ENCODE peak calls at places on chromosomes 7 and 10, in five cellular contexts. O is WTC11, N is K562, P is HepG2, Z is GM12878. A is an unnamed sample.

GRCh38 chr7:82416402-82416801 is 27.2 kb downstream of the CACNA2D1 start:
- DNase-seq in O (no peak), N (no peak), P (no peak), Z (no peak), A (no peak)

GRCh38 chr10:132512693-132513345 is 24.8 kb upstream of the INPP5A start:
- DNase-seq in O (no peak), N (no peak), P (no peak), Z (no peak), A (no peak)

GRCh38 chr10:114584419-114584818 is 73.7 kb downstream of the ABLIM1 start:
- DNase-seq in O (no peak), N (no peak), P (no peak), Z (no peak), A (no peak)

GRCh38 chr10:69335063-69335587 is 56.8 kb downstream of the HK1 start:
- DNase-seq in O (no peak), N (peak; percentile 51), P (no peak), Z (no peak), A (no peak)

GRCh38 chr7:104296266-104296665 is 32.1 kb upstream of the LHFPL3 start:
- DNase-seq in O (no peak), N (no peak), P (no peak), Z (no peak), A (no peak)

GRCh38 chr10:34303022-34303421 is 512.1 kb downstream of the PARD3 start:
- DNase-seq in O (no peak), N (no peak), P (no peak), Z (no peak), A (no peak)

GRCh38 chr7:141696386-141696785 is 5.6 kb downstream of the DENND11 start:
- DNase-seq in O (no peak), N (no peak), P (no peak), Z (no peak), A (no peak)

GRCh38 chr10:43691503-43691902 is 42.8 kb upstream of the ZNF32 start:
- DNase-seq in O (no peak), N (no peak), P (no peak), Z (no peak), A (no peak)

GRCh38 chr10:122056431-122057094 is 67.6 kb downstream of the TACC2 start:
- DNase-seq in O (no peak), N (no peak), P (peak; percentile 85), Z (no peak), A (no peak)

GRCh38 chr7:157652954-157653826 is 316.4 kb downstream of the DNAJB6 start:
- DNase-seq in O (no peak), N (no peak), P (no peak), Z (no peak), A (no peak)

GRCh38 chr10:28241766-28242399 is 61.0 kb downstream of the MPP7 start:
- DNase-seq in O (peak; percentile 28), N (peak; percentile 44), P (peak; percentile 53), Z (peak; percentile 2), A (no peak)
- TF ChIP-seq ATF2 in O (no peak), N (no peak), P (no peak), Z (no peak), A (no peak)

DNA sequence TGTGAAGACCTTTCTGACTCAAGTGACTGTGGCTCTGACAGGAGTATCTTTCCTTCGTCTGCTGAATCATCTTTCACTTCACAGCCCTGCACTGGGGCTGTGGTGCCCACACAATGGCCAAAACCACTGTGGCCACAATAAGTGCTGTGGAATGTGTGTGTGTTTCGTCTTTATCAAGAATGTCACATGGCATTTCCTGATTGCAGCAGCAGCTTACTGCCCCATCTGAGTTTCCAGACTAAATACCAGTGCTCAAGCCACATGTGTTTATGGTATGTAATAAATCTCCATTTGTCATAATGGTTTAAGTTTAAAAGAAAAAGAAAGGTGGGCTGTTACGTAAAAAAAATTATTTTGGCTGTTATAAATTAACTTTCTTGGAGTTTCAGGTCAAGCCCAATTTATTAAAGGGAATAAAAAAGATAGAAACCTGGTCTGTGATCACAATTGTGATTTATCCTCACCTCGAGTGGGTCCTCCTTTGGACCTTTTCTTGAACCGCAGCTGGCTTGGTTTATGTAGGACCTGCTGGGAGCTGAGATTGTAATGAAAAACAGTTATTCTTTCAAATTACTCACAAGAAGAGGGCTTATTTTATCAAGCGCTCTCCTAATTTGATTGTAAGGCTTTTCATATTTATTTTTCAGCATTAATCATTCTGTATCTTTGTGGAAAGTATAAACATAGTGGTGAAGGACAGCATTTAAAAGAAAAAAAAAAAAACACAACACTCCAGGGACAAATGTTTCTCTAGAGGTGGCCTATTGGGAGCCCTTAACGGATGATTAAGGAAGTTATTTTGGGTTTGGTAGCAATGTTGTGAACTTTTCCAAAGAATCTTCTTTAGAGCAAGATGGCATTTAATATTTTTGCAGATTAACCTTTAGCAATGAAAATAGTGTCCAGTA is 116.2 kb downstream of the LRMDA start:
- DNase-seq in O (no peak), N (no peak), P (no peak), Z (peak; percentile 33), A (no peak)
- TF ChIP-seq ATF2 in O (no peak), N (no peak), P (no peak), Z (no peak), A (no peak)

DNA sequence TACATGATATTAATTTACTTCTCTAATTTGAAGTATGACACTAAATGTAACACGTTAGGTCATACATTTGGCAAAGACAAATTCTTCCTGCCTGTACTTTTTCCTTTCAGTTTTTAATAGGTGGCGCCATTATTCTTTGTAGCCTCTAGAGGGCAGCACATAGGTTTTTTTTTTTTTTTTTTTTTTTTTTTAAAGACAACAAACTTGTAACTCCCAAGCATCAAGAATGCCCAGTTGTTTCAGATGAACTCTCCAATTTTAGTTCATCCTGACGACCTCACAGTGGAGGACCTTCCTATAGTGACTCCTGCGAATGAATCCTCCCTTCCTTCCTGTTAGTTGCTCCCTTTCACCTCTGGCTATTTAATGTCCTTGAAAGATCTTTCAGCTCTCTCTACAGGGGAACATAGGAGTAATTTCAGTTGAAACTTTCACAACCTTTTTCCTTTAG is 139.3 kb upstream of the HDAC9 start:
- DNase-seq in O (no peak), N (peak; percentile 27), P (peak; percentile 8), Z (no peak), A (no peak)
- TF ChIP-seq ATF2 in O (no peak), N (no peak), P (no peak), Z (no peak), A (no peak)

DNA sequence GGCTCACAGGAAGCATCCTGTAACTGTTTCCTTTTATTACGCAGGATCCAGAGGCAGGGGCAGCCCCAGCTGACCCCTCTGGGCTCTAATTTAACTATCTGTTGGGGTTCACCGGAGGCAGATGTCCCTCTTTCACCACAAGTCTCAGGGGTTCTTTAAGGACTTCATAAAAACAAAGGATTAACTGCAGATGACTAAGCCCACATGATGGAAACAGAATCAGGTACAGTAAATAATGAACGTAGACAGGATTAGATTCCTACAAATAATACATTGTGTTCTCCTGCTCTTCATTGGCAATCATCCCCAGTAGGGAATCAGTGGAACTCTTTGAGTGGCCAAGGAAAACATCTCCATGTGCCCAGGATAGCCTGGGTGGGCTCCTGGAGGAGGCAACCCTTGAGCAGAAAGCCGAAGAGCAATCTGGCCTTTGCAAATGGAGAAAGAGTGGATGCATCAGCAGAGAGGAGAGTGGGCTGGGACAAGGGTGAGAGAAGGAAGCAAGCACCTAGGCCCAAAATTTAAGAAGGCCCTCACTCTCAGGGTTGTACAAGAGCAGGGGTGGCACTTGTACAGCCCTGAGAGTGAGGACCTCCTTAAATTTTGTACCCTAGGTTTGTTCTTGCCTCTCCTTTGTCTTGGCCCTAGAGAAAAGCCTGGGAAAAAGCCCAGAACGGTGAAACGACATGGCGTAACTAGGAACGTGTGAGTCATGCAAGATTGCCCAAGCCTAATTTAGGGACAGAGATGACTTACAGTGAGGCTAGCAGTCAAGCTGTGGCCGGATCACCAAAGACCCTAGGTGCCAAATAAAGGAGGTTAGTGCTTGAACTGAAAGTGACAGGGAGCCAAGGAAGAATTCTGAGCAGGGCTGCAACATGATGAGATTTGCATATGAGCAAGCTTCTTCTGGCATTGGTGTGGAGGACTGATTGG is 24.8 kb downstream of the TBXAS1 start:
- DNase-seq in O (no peak), N (peak; percentile 49), P (no peak), Z (no peak), A (no peak)
- TF ChIP-seq ATF2 in O (no peak), N (no peak), P (no peak), Z (no peak), A (no peak)

DNA sequence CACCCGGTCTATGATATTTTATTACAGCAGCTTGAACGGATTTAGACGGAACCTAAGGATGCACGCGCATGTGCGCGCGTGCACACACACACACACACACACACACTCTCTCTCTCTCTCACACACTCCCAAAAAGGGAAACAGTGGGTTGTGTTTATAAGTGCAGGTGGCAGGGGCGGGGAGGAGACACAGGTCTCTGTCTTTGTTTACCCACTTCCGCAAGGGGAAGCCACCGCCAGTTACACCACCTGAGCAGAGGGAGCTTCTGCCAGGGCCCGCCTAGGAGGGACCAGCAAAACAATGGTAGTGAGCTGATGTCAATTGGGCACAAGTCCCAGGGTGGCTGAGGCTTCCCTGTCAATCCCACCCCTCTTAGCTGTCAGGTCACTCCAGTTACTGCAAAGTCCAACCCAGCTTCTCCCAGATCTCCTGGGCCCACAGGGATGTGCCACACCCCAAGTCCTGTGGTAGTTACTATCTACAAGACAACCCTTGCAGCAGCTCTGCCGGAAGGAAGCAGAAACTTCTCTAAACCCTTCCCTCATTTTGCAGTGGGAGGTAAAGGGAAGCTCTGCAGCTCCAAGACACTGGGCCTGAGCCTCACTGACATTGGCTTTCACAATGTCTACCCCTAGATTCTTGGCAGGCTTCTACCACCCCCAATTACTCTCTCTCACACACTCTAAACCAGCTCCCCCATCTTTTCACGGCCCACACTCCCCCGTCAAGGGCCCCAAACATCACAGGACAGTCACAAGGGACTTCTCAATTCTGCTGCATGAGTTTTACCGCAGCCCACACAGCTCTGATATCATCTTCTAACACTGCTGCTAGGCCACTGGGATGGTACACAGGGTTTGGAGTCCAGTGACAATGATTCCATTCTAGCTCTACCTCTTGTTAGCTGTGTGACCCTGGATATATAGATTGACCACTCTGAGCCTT is 17.6 kb downstream of the ANXA11 start:
- DNase-seq in O (no peak), N (peak; percentile 73), P (peak; percentile 13), Z (peak; percentile 56), A (no peak)
- TF ChIP-seq ATF2 in O (no peak), N (no peak), P (no peak), Z (peak; percentile 27), A (no peak)

A was measured in H1.